ENCODE peak calls at places on chromosomes 6 and 20, in ten cellular contexts. L, P, H, U, K, F, G, V, I and T are unnamed samples.

GRCh38 chr6:11618533-11618932 is 81.0 kb downstream of the TMEM170B start:
- DNase-seq in I (no peak), H (peak; percentile 63), L (no peak), K (no peak), P (no peak), G (no peak), V (peak; percentile 59), U (no peak), F (no peak), T (no peak)

GRCh38 chr20:24479595-24479994 is 10.2 kb downstream of the SYNDIG1 start:
- DNase-seq in P (no peak), G (no peak), I (no peak), H (no peak), F (no peak), U (no peak), L (no peak), V (no peak), K (no peak), T (no peak)

GRCh38 chr6:38943964-38944363 is 104.6 kb upstream of the GLP1R start:
- DNase-seq in K (no peak), U (no peak), I (no peak), P (no peak), G (no peak), H (peak; percentile 5), L (no peak), V (no peak), F (no peak), T (no peak)

GRCh38 chr6:140105857-140106256 is 731.4 kb upstream of the CITED2 start:
- DNase-seq in G (no peak), K (no peak), F (no peak), H (peak; percentile 40), V (no peak), P (no peak), I (peak; percentile 17), U (no peak), L (no peak), T (no peak)

GRCh38 chr6:22764521-22764920 is 195.2 kb downstream of the HDGFL1 start:
- DNase-seq in H (no peak), K (no peak), I (peak; percentile 37), L (no peak), V (no peak), F (no peak), U (no peak), G (no peak), P (no peak), T (no peak)

GRCh38 chr20:33864324-33864963 is 53.3 kb downstream of the CHMP4B start:
- DNase-seq in U (no peak), K (no peak), P (no peak), I (no peak), V (no peak), F (no peak), G (no peak), L (no peak), H (no peak), T (no peak)

GRCh38 chr20:54170026-54170471 is 3.7 kb downstream of the CYP24A1 start:
- DNase-seq in H (no peak), G (no peak), V (no peak), L (no peak), P (no peak), U (no peak), I (no peak), K (no peak), F (no peak), T (no peak)

GRCh38 chr6:105941616-105942412 is 144.3 kb upstream of the PRDM1 start:
- DNase-seq in F (no peak), V (no peak), K (no peak), U (no peak), L (no peak), I (peak; percentile 20), P (no peak), G (no peak), H (no peak), T (no peak)

GRCh38 chr6:170261643-170262480 is 29.0 kb downstream of the DLL1 start:
- DNase-seq in G (no peak), U (no peak), H (no peak), V (no peak), P (no peak), F (no peak), K (no peak), I (no peak), L (no peak), T (no peak)